ENCODE peak calls at places on chromosome 13, in six cellular contexts. N is SK-N-SH, L is fibroblast of the aortic adventitia, I is upper lobe of right lung, S is heart right ventricle, W is GM12865. C is an unnamed sample.

GRCh38 chr13:51541809-51542258 is 42.4 kb upstream of the WDFY2 start:
- DNase-seq in S (no peak), N (no peak), W (no peak), I (no peak), L (no peak), C (no peak)

GRCh38 chr13:48144413-48145035 is 49.6 kb upstream of the MED4 start:
- DNase-seq in W (peak), I (no peak), N (no peak), S (peak), L (peak), C (no peak)

GRCh38 chr13:27403727-27404385 is 20.6 kb upstream of the GTF3A start:
- DNase-seq in L (no peak), S (no peak), I (no peak), N (no peak), W (no peak), C (no peak)

GRCh38 chr13:72151241-72151640 is 284.2 kb upstream of the DACH1 start:
- DNase-seq in I (no peak), L (peak), S (no peak), N (no peak), W (no peak), C (no peak)

GRCh38 chr13:46896346-46897138 is at the start of gene HTR2A:
- DNase-seq in I (peak), L (peak), N (no peak), S (peak), W (peak), C (no peak)

GRCh38 chr13:113882716-113883115 is 18.8 kb upstream of the GAS6 start:
- DNase-seq in I (no peak), W (no peak), N (no peak), L (no peak), S (no peak), C (no peak)

GRCh38 chr13:41075034-41075433 is 13.7 kb downstream of the WBP4 start:
- DNase-seq in I (no peak), N (peak), W (peak), S (no peak), L (peak), C (peak)

GRCh38 chr13:34420975-34421719 is 520.9 kb upstream of the NBEA start:
- DNase-seq in I (no peak), N (no peak), W (no peak), L (no peak), S (no peak), C (no peak)

GRCh38 chr13:70249332-70250064 is 141.2 kb upstream of the KLHL1 start:
- DNase-seq in N (no peak), W (no peak), I (no peak), L (no peak), S (no peak), C (no peak)

GRCh38 chr13:90696254-90696653 is 651.2 kb upstream of the MIR17HG start:
- DNase-seq in L (peak), S (no peak), W (no peak), I (no peak), N (no peak), C (no peak)

GRCh38 chr13:106277483-106278154 is 257.8 kb downstream of the EFNB2 start:
- DNase-seq in N (no peak), I (no peak), S (peak), W (no peak), L (no peak), C (no peak)

GRCh38 chr13:94641432-94641941 is 39.8 kb downstream of the GPR180 start:
- DNase-seq in W (no peak), L (peak), N (peak), I (no peak), S (no peak), C (no peak)

GRCh38 chr13:43140985-43141384 is 117.6 kb downstream of the DNAJC15 start:
- DNase-seq in W (no peak), L (no peak), I (no peak), N (no peak), S (no peak), C (no peak)

GRCh38 chr13:33183431-33184130 is 102.0 kb downstream of the STARD13 start:
- DNase-seq in I (no peak), N (no peak), W (no peak), S (no peak), L (no peak), C (no peak)

GRCh38 chr13:25632166-25632888 is 260.6 kb downstream of the ATP8A2 start:
- DNase-seq in I (no peak), N (no peak), W (no peak), L (no peak), S (no peak), C (no peak)

GRCh38 chr13:52869050-52869449 is 20.6 kb upstream of the PCDH8 start:
- DNase-seq in W (no peak), S (no peak), I (no peak), N (no peak), L (no peak), C (no peak)

GRCh38 chr13:51202477-51203046 is 19.6 kb upstream of the FAM124A start:
- DNase-seq in N (no peak), W (no peak), L (peak), I (no peak), S (no peak), C (no peak)

GRCh38 chr13:94329277-94329676 is 150.2 kb downstream of the DCT start:
- DNase-seq in N (no peak), W (no peak), L (peak), I (no peak), S (peak), C (no peak)

GRCh38 chr13:49649244-49649962 is 21.1 kb downstream of the ARL11 start:
- DNase-seq in L (peak), W (no peak), S (no peak), I (no peak), N (no peak), C (no peak)

GRCh38 chr13:80204642-80205041 is 136.3 kb downstream of the SPRY2 start:
- DNase-seq in S (no peak), L (no peak), I (no peak), N (no peak), W (no peak), C (no peak)

GRCh38 chr13:31556376-31556775 is 182.9 kb upstream of the RXFP2 start:
- DNase-seq in N (no peak), W (no peak), I (no peak), L (no peak), S (no peak), C (no peak)

GRCh38 chr13:26487781-26488180 is 69.7 kb upstream of the WASF3 start:
- DNase-seq in W (no peak), L (no peak), N (no peak), I (no peak), S (no peak), C (no peak)

GRCh38 chr13:20814224-20814910 is 40.6 kb upstream of the EEF1AKMT1 start:
- DNase-seq in I (peak), W (no peak), N (peak), S (peak), L (peak), C (no peak)

GRCh38 chr13:70339738-70340137 is 231.5 kb upstream of the KLHL1 start:
- DNase-seq in L (no peak), I (no peak), W (peak), S (no peak), N (no peak), C (no peak)

GRCh38 chr13:28819046-28819747 is 942 bp upstream of the MTUS2 start:
- DNase-seq in N (no peak), I (no peak), L (peak), W (no peak), S (no peak), C (peak)

GRCh38 chr13:49908637-49909036 is 27.5 kb downstream of the SPRYD7 start:
- DNase-seq in S (no peak), W (no peak), I (no peak), N (no peak), L (no peak), C (no peak)

GRCh38 chr13:113888701-113889330 is 24.9 kb upstream of the GAS6 start:
- DNase-seq in W (no peak), I (no peak), N (no peak), L (peak), S (no peak), C (no peak)

GRCh38 chr13:46057251-46058015 is 4.9 kb upstream of the ZC3H13 start:
- DNase-seq in S (no peak), N (no peak), L (no peak), I (no peak), W (no peak), C (no peak)

GRCh38 chr13:80132741-80133601 is 208.0 kb downstream of the SPRY2 start:
- DNase-seq in S (peak), I (peak), N (peak), W (no peak), L (peak), C (no peak)

GRCh38 chr13:74434782-74435181 is 300.6 kb upstream of the KLF12 start:
- DNase-seq in S (no peak), L (no peak), N (no peak), I (no peak), W (no peak), C (no peak)

GRCh38 chr13:40624338-40624737 is 42.1 kb downstream of the FOXO1 start:
- DNase-seq in W (no peak), L (peak), N (peak), S (no peak), I (no peak), C (no peak)

GRCh38 chr13:95677564-95678386 is 836 bp downstream of the DNAJC3 start:
- DNase-seq in S (peak), I (no peak), L (peak), W (no peak), N (no peak), C (no peak)

GRCh38 chr13:20580257-20580656 is 13.3 kb downstream of the IFT88 start:
- DNase-seq in S (no peak), L (no peak), N (no peak), I (no peak), W (no peak), C (no peak)

GRCh38 chr13:43494206-43494605 is 292.6 kb downstream of the ENOX1 start:
- DNase-seq in W (no peak), L (no peak), I (no peak), S (no peak), N (no peak), C (no peak)

GRCh38 chr13:27927444-27928352 is 7.9 kb downstream of the PDX1 start:
- DNase-seq in L (no peak), I (no peak), N (no peak), S (no peak), W (no peak), C (no peak)

GRCh38 chr13:100484708-100485107 is 103.9 kb downstream of the GGACT start:
- DNase-seq in S (no peak), I (no peak), W (no peak), L (no peak), N (no peak), C (no peak)

GRCh38 chr13:101416181-101417042 is at the start of gene NALCN:
- DNase-seq in S (no peak), L (peak), N (peak), I (no peak), W (no peak), C (no peak)

GRCh38 chr13:23867027-23867491 is 22.1 kb downstream of the MIPEP start:
- DNase-seq in N (no peak), L (peak), W (no peak), S (no peak), I (no peak), C (no peak)

GRCh38 chr13:97978661-97979450 is 25.4 kb downstream of the IPO5 start:
- DNase-seq in S (no peak), W (no peak), N (no peak), I (no peak), L (peak), C (no peak)

DNA sequence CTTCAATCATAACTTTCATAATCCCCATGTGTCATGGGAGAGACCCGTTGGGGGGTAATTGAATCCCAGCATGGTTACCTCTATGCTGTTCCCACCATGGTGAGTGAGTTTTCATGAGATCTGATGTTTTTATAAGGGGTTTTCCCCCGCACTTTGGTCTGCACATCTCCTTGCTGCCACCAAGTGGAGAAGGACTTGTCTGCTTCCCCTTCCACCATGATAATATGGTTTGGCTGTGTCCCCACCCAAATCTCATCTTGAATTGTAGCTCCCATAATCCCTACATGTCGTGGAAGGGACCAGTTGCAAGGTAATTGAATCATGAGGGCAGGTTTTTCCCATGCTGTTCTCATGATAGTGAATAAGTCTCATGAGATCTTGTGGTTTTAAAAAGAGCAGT is 524.9 kb downstream of the SLITRK5 start:
- DNase-seq in L (no peak), S (no peak), N (no peak), I (no peak), W (no peak), C (no peak)
- TF ChIP-seq CTCF in L (no peak), S (no peak), N (no peak), I (no peak), W (no peak), C (no peak)

GRCh38 chr13:62019858-62020257 is 604.2 kb upstream of the PCDH20 start:
- DNase-seq in N (no peak), L (no peak), S (no peak), W (no peak), I (no peak), C (no peak)

GRCh38 chr13:62014299-62014698 is 598.6 kb upstream of the PCDH20 start:
- DNase-seq in L (no peak), I (no peak), W (no peak), N (peak), S (no peak), C (no peak)
- TF ChIP-seq CTCF in L (no peak), I (no peak), W (no peak), N (peak), S (no peak), C (no peak)

DNA sequence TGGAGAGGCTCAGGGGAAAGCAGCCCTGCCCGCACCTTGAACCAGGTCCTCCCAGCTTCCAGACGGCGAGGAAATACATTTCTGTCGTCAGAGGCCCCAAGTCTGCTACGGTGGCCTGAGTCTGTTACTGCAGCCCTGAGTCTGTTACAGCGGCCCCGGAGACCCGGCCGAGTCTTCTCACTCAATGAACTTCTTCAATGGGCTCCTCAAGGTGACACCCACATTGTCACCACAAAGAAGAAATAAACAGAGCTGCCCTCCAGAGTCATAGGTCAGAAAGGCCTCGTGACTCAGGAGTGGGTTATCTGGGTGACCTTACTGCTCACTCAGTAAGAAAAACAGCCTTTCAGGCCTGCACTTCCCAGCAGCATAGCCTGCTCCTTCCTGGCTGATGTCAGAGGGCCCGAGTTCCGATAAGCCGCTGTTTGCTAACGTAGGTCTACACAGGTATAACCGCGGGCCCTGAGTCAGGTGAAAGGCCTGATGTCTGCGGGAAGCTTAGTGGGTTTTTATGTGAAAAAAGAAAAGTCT is 66.9 kb upstream of the TM9SF2 start:
- DNase-seq in W (peak), S (no peak), N (no peak), L (no peak), I (no peak), C (no peak)
- TF ChIP-seq CTCF in W (peak), S (no peak), N (no peak), L (no peak), I (no peak), C (no peak)

GRCh38 chr13:36431204-36432105 is 840 bp upstream of the CCNA1 start:
- DNase-seq in L (no peak), W (no peak), S (no peak), I (peak), N (no peak), C (peak)
- TF ChIP-seq CTCF in L (no peak), W (no peak), S (no peak), I (no peak), N (no peak), C (no peak)

DNA sequence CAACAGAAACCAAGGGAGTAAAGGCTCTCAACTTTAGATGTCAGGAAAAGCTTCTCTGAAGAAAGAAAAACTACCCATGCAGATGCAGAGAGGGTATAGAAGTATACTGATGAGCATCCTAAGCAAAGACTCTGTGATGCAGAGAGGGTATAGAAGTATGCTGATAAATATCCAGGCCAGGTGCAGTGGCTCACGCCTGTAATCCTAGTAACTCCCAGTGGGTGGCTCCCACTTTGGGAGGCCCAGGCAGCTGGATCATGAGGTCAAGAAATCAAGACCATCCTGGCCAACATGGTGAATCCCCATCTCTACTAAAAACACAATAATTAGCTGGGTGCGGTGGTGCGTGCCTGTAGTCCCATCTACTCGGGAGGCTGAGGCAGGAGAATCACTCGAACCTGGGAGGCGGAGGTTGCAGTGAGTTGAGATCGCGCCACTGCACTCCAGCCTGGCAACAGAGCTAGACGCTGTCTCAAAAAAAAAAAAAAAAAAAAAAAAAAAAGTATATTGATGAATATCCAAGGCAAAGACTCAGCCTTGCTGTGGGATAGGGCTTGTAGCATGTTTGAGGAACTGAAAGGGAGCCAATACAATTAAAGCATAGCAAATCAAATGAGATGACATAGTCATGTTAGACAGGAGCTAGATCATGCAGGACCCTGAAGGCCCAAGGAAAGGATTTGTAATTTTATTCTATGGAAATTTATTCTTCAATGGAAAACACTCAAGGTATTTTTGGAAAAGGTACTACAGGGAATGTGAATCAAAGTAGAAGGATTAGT is 14.9 kb downstream of the UBL3 start:
- DNase-seq in N (no peak), W (no peak), L (no peak), S (no peak), I (no peak), C (no peak)
- TF ChIP-seq CTCF in N (no peak), W (no peak), L (no peak), S (no peak), I (no peak), C (no peak)

DNA sequence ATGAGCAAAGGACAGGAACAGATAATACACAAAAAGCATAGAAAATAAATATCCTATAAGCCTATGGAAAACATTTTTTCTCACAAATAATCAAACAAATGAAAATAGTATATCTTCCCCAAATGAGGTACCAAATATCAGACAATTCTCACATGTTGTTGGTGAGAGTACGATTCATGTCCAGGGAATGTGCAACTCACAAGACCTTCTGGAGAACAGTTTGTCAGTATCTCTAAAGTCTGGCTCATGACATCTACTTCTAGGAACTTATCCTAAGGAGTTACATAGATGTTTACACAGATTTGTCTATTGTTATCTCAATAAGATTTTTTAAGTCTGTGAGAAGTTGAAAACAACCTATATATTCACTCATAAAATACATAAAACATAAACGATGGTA is 80.3 kb upstream of the ARHGEF7 start:
- DNase-seq in S (no peak), N (no peak), W (no peak), I (no peak), L (peak), C (no peak)
- TF ChIP-seq CTCF in S (no peak), N (no peak), W (no peak), I (no peak), L (no peak), C (no peak)